ENCODE peak calls at places on chromosomes 5 and 9, in nine cellular contexts. M, D, R, U, G, J, V, E and X are unnamed samples.

GRCh38 chr5:125446986-125447385 is 700.5 kb upstream of the ZNF608 start:
- DNase-seq in V (peak; percentile 53), U (no peak), G (no peak), J (peak; percentile 71), R (no peak), E (peak; percentile 67), D (no peak), M (peak; percentile 4), X (no peak)

GRCh38 chr9:37242089-37242488 is 121.7 kb downstream of the ZCCHC7 start:
- DNase-seq in E (no peak), J (no peak), R (no peak), U (no peak), M (no peak), D (no peak), V (no peak), G (no peak), X (no peak)

GRCh38 chr5:159779481-159779880 is 136.8 kb upstream of the ADRA1B start:
- DNase-seq in V (no peak), U (no peak), D (no peak), G (no peak), M (peak; percentile 54), E (peak; percentile 45), J (peak; percentile 50), R (no peak), X (no peak)

GRCh38 chr9:137095664-137096517 is 9.1 kb downstream of the MAN1B1 start:
- DNase-seq in M (no peak), D (no peak), V (no peak), G (no peak), E (no peak), U (no peak), R (peak; percentile 43), J (no peak), X (peak; percentile 83)

GRCh38 chr5:11719888-11720481 is 184.3 kb downstream of the CTNND2 start:
- DNase-seq in U (no peak), J (peak; percentile 30), R (peak; percentile 88), G (peak; percentile 38), D (peak; percentile 86), M (no peak), E (peak; percentile 32), V (no peak), X (no peak)

GRCh38 chr9:15211994-15212501 is 95.0 kb downstream of the TTC39B start:
- DNase-seq in U (no peak), R (no peak), V (no peak), J (peak; percentile 62), G (no peak), M (no peak), E (peak; percentile 93), D (peak; percentile 7), X (no peak)

GRCh38 chr9:29769019-29769418 is 2195.7 kb upstream of the C9orf72 start:
- DNase-seq in D (no peak), U (no peak), G (no peak), M (no peak), E (no peak), V (no peak), J (no peak), R (no peak), X (no peak)

GRCh38 chr5:134536876-134537275 is 11.4 kb downstream of the JADE2 start:
- DNase-seq in D (no peak), M (no peak), V (no peak), G (no peak), E (no peak), R (no peak), J (peak; percentile 32), U (no peak), X (no peak)

GRCh38 chr5:141814064-141814982 is 63.9 kb downstream of the PCDH1 start:
- DNase-seq in D (peak; percentile 84), V (no peak), E (no peak), U (peak; percentile 39), J (no peak), M (no peak), R (peak; percentile 79), G (peak; percentile 60), X (peak; percentile 11)

GRCh38 chr5:132679717-132680380 is 6.1 kb downstream of the IL4 start:
- DNase-seq in V (no peak), J (no peak), G (no peak), R (no peak), D (no peak), M (no peak), U (no peak), E (no peak), X (no peak)

GRCh38 chr5:174396541-174396940 is 327.8 kb upstream of the MSX2 start:
- DNase-seq in U (no peak), R (no peak), E (no peak), G (no peak), V (no peak), M (no peak), D (no peak), J (no peak), X (no peak)

GRCh38 chr5:173714551-173715428 is 98.3 kb upstream of the BOD1 start:
- DNase-seq in V (no peak), M (peak; percentile 54), G (peak; percentile 68), J (peak; percentile 72), D (no peak), R (no peak), U (no peak), E (peak; percentile 83), X (no peak)

GRCh38 chr9:136211441-136212344 is 6.8 kb upstream of the LHX3 start:
- DNase-seq in G (no peak), D (no peak), M (no peak), J (no peak), V (no peak), E (no peak), U (no peak), R (no peak), X (no peak)

GRCh38 chr9:129648092-129648763 is 6.3 kb upstream of the ASB6 start:
- DNase-seq in G (no peak), M (no peak), D (no peak), R (no peak), E (no peak), V (no peak), U (no peak), J (no peak), X (no peak)

GRCh38 chr5:14663734-14664269 is 716 bp upstream of the OTULIN start:
- DNase-seq in D (peak; percentile 23), R (no peak), J (no peak), V (no peak), U (no peak), M (no peak), G (peak; percentile 50), E (no peak), X (no peak)

GRCh38 chr5:151081426-151082273 is 816 bp upstream of the TNIP1 start:
- DNase-seq in E (no peak), D (no peak), G (peak; percentile 64), J (no peak), M (no peak), U (no peak), V (no peak), R (no peak), X (no peak)

GRCh38 chr9:133580416-133580738 is 28.8 kb downstream of the FAM163B start:
- DNase-seq in R (no peak), V (no peak), M (no peak), G (no peak), U (no peak), E (no peak), D (no peak), J (no peak), X (no peak)

GRCh38 chr9:132114102-132114707 is 34.5 kb upstream of the MED27 start:
- DNase-seq in J (peak; percentile 65), M (no peak), D (peak; percentile 74), E (peak; percentile 46), V (peak; percentile 32), G (peak; percentile 51), U (no peak), R (peak; percentile 66), X (peak; percentile 26)

GRCh38 chr5:74648835-74649286 is 8.3 kb upstream of the ENC1 start:
- DNase-seq in J (peak; percentile 70), V (no peak), M (no peak), G (no peak), U (peak; percentile 64), E (peak; percentile 56), R (no peak), D (peak; percentile 75), X (peak; percentile 26)

GRCh38 chr5:130335116-130335515 is 430.9 kb downstream of the CHSY3 start:
- DNase-seq in M (no peak), D (no peak), V (no peak), R (no peak), E (peak; percentile 43), J (peak; percentile 8), G (no peak), U (no peak), X (no peak)

GRCh38 chr9:15386465-15386864 is 36.2 kb upstream of the SNAPC3 start:
- DNase-seq in M (no peak), D (no peak), R (no peak), G (no peak), J (no peak), U (no peak), E (no peak), V (no peak), X (no peak)

GRCh38 chr9:77954619-77955018 is 77.0 kb downstream of the GNAQ start:
- DNase-seq in G (no peak), U (no peak), E (peak; percentile 80), V (no peak), R (no peak), J (no peak), D (no peak), M (no peak), X (no peak)

GRCh38 chr9:37144762-37145161 is 24.4 kb downstream of the ZCCHC7 start:
- DNase-seq in V (no peak), D (peak; percentile 42), R (no peak), E (peak; percentile 41), U (no peak), J (peak; percentile 42), M (no peak), G (no peak), X (no peak)

GRCh38 chr5:55154893-55155292 is 5.1 kb upstream of the GPX8 start:
- DNase-seq in J (peak; percentile 66), G (no peak), V (no peak), E (peak; percentile 81), M (no peak), D (no peak), U (no peak), R (no peak), X (no peak)

GRCh38 chr5:39353714-39354399 is 10.4 kb downstream of the C9 start:
- DNase-seq in G (no peak), U (no peak), E (no peak), R (no peak), J (no peak), V (no peak), D (no peak), M (no peak), X (no peak)

GRCh38 chr9:134728021-134728795 is 86.6 kb downstream of the COL5A1 start:
- DNase-seq in V (no peak), R (no peak), D (no peak), U (no peak), E (no peak), M (no peak), J (no peak), G (no peak), X (no peak)

GRCh38 chr5:170861295-170861854 is 443 bp upstream of the RANBP17 start:
- DNase-seq in G (no peak), R (no peak), M (no peak), J (no peak), D (peak; percentile 5), U (no peak), E (no peak), V (no peak), X (no peak)

GRCh38 chr5:135395451-135395850 is 3.6 kb downstream of the MACROH2A1 start:
- DNase-seq in M (no peak), E (no peak), G (no peak), J (no peak), D (peak; percentile 76), R (no peak), U (no peak), V (no peak), X (no peak)

GRCh38 chr9:115144706-115145105 is 26.7 kb upstream of the TNC start:
- DNase-seq in V (no peak), G (no peak), E (peak; percentile 62), M (no peak), J (peak; percentile 58), U (no peak), D (peak; percentile 36), R (no peak), X (no peak)

GRCh38 chr9:129542761-129543160 is 78.1 kb downstream of the C9orf50 start:
- DNase-seq in E (no peak), R (peak; percentile 46), D (no peak), V (no peak), J (no peak), G (no peak), U (no peak), M (no peak), X (no peak)

GRCh38 chr9:24245988-24246387 is 299.7 kb downstream of the IZUMO3 start:
- DNase-seq in E (no peak), J (peak; percentile 52), M (no peak), V (no peak), D (peak; percentile 43), R (no peak), G (peak; percentile 0), U (no peak), X (no peak)